ENCODE peak calls at places on chromosomes 12 and 14, in six cellular contexts. D is lower leg skin, U is AG10803, V is endothelial cell of umbilical vein, A is gastrocnemius medialis, I is GM12864. H is an unnamed sample.

GRCh38 chr12:49868952-49869815 is 26.3 kb upstream of the BCDIN3D start:
- DNase-seq in D (peak), U (peak), V (peak), A (peak), I (no peak), H (peak)

GRCh38 chr14:26867171-26867757 is 269.4 kb upstream of the NOVA1 start:
- DNase-seq in D (no peak), U (no peak), V (no peak), A (peak), I (no peak), H (peak)

GRCh38 chr14:45133683-45134050 is 614 bp downstream of the FKBP3 start:
- DNase-seq in D (no peak), U (no peak), V (no peak), A (no peak), I (no peak), H (peak)

GRCh38 chr12:64184216-64184615 is 37.9 kb downstream of the KICS2 start:
- DNase-seq in D (no peak), U (no peak), V (no peak), A (no peak), I (no peak), H (no peak)

GRCh38 chr14:91255026-91255695 is 10.7 kb upstream of the GPR68 start:
- DNase-seq in D (no peak), U (peak), V (no peak), A (no peak), I (no peak), H (no peak)

GRCh38 chr12:51855586-51856428 is 7.3 kb upstream of the FIGNL2 start:
- DNase-seq in D (no peak), U (peak), V (peak), A (no peak), I (no peak), H (no peak)

GRCh38 chr12:23893611-23894010 is 55.9 kb downstream of the SOX5 start:
- DNase-seq in D (no peak), U (no peak), V (no peak), A (no peak), I (no peak), H (no peak)

GRCh38 chr14:92693998-92694780 is 54.2 kb downstream of the LGMN start:
- DNase-seq in D (no peak), U (no peak), V (no peak), A (no peak), I (no peak), H (no peak)

GRCh38 chr12:129901256-129901655 is 2.6 kb downstream of the TMEM132D start:
- DNase-seq in D (no peak), U (peak), V (no peak), A (no peak), I (no peak), H (peak)

GRCh38 chr12:52360663-52361271 is 6.5 kb downstream of the KRT85 start:
- DNase-seq in D (peak), U (no peak), V (no peak), A (no peak), I (no peak), H (no peak)

GRCh38 chr12:47082963-47083621 is 3.3 kb upstream of the AMIGO2 start:
- DNase-seq in D (no peak), U (peak), V (no peak), A (no peak), I (no peak), H (peak)

GRCh38 chr12:76896274-76896673 is 17.5 kb upstream of the CSRP2 start:
- DNase-seq in D (no peak), U (no peak), V (no peak), A (no peak), I (no peak), H (no peak)

GRCh38 chr12:112131686-112132085 is 6.3 kb downstream of the TRAFD1 start:
- DNase-seq in D (no peak), U (peak), V (no peak), A (no peak), I (no peak), H (no peak)

GRCh38 chr14:68774771-68775613 is 17.9 kb downstream of the ZFP36L1 start:
- DNase-seq in D (peak), U (peak), V (no peak), A (peak), I (no peak), H (no peak)

GRCh38 chr14:52873694-52874093 is 77.2 kb downstream of the FERMT2 start:
- DNase-seq in D (no peak), U (peak), V (no peak), A (peak), I (no peak), H (no peak)

GRCh38 chr14:20623798-20624197 is 17.7 kb downstream of the OR6S1 start:
- DNase-seq in D (no peak), U (no peak), V (no peak), A (no peak), I (no peak), H (no peak)

GRCh38 chr12:114733919-114734318 is 49.9 kb upstream of the TBX3 start:
- DNase-seq in D (no peak), U (no peak), V (no peak), A (no peak), I (no peak), H (no peak)

GRCh38 chr12:115752913-115753726 is 524.4 kb downstream of the MED13L start:
- DNase-seq in D (no peak), U (peak), V (peak), A (peak), I (no peak), H (peak)

GRCh38 chr14:72401632-72402428 is 469.6 kb downstream of the RGS6 start:
- DNase-seq in D (no peak), U (no peak), V (no peak), A (no peak), I (no peak), H (peak)

GRCh38 chr12:124286414-124286813 is 8.5 kb upstream of the RFLNA start:
- DNase-seq in D (no peak), U (no peak), V (peak), A (no peak), I (no peak), H (peak)

GRCh38 chr12:69935651-69936100 is 110.6 kb downstream of the MYRFL start:
- DNase-seq in D (no peak), U (no peak), V (no peak), A (no peak), I (no peak), H (no peak)

GRCh38 chr14:22159049-22159448 is 430.0 kb downstream of the DAD1 start:
- DNase-seq in D (no peak), U (no peak), V (no peak), A (no peak), I (no peak), H (no peak)

GRCh38 chr12:131606218-131606899 is 104.5 kb upstream of the SFSWAP start:
- DNase-seq in D (no peak), U (no peak), V (no peak), A (no peak), I (no peak), H (no peak)

GRCh38 chr14:48955857-48956256 is 630.3 kb downstream of the RPS29 start:
- DNase-seq in D (no peak), U (no peak), V (no peak), A (no peak), I (no peak), H (no peak)

GRCh38 chr14:102922490-102923200 is at the start of gene AMN:
- DNase-seq in D (no peak), U (no peak), V (no peak), A (no peak), I (no peak), H (no peak)

GRCh38 chr14:68458840-68459469 is 333.9 kb downstream of the ZFP36L1 start:
- DNase-seq in D (no peak), U (peak), V (peak), A (peak), I (no peak), H (peak)

GRCh38 chr12:17334784-17335183 is 728.8 kb upstream of the LMO3 start:
- DNase-seq in D (no peak), U (no peak), V (no peak), A (no peak), I (no peak), H (no peak)

GRCh38 chr14:44662250-44662891 is 155.3 kb upstream of the FSCB start:
- DNase-seq in D (no peak), U (no peak), V (no peak), A (no peak), I (no peak), H (no peak)

GRCh38 chr12:31033681-31034080 is 40.0 kb upstream of the DDX11 start:
- DNase-seq in D (peak), U (peak), V (no peak), A (no peak), I (no peak), H (peak)

GRCh38 chr12:31369712-31370521 is 44.0 kb upstream of the SINHCAF start:
- DNase-seq in D (no peak), U (peak), V (peak), A (peak), I (no peak), H (peak)

GRCh38 chr14:57486767-57487379 is 6.8 kb downstream of the CCDC198 start:
- DNase-seq in D (no peak), U (peak), V (peak), A (no peak), I (no peak), H (peak)

GRCh38 chr12:21906919-21907642 is 34.1 kb downstream of the ABCC9 start:
- DNase-seq in D (no peak), U (peak), V (no peak), A (no peak), I (no peak), H (peak)

GRCh38 chr12:106301241-106301610 is 1.3 kb upstream of the TCP11L2 start:
- DNase-seq in D (no peak), U (peak), V (no peak), A (no peak), I (no peak), H (peak)

GRCh38 chr12:104648746-104649145 is 192.0 kb downstream of the CHST11 start:
- DNase-seq in D (no peak), U (no peak), V (peak), A (no peak), I (no peak), H (no peak)

GRCh38 chr12:12275874-12276273 is 9.0 kb upstream of the LRP6 start:
- DNase-seq in D (no peak), U (no peak), V (no peak), A (no peak), I (no peak), H (no peak)

GRCh38 chr14:20493634-20494033 is 11.7 kb upstream of the RNASE10 start:
- DNase-seq in D (no peak), U (no peak), V (no peak), A (no peak), I (no peak), H (no peak)

GRCh38 chr14:87049886-87050820 is 942.8 kb downstream of the GALC start:
- DNase-seq in D (no peak), U (peak), V (no peak), A (no peak), I (no peak), H (peak)

GRCh38 chr12:93441111-93441616 is 583 bp downstream of the UBE2N start:
- DNase-seq in D (peak), U (no peak), V (peak), A (no peak), I (no peak), H (no peak)

GRCh38 chr12:5442251-5443006 is 10.5 kb downstream of the NTF3 start:
- DNase-seq in D (no peak), U (peak), V (peak), A (peak), I (no peak), H (peak)

GRCh38 chr12:5451251-5451650 is 19.3 kb downstream of the NTF3 start:
- DNase-seq in D (no peak), U (no peak), V (no peak), A (no peak), I (no peak), H (no peak)

GRCh38 chr12:5444520-5444919 is 12.6 kb downstream of the NTF3 start:
- DNase-seq in D (no peak), U (no peak), V (no peak), A (no peak), I (no peak), H (no peak)

GRCh38 chr12:5452569-5452968 is 20.7 kb downstream of the NTF3 start:
- DNase-seq in D (no peak), U (no peak), V (no peak), A (no peak), I (no peak), H (no peak)

DNA sequence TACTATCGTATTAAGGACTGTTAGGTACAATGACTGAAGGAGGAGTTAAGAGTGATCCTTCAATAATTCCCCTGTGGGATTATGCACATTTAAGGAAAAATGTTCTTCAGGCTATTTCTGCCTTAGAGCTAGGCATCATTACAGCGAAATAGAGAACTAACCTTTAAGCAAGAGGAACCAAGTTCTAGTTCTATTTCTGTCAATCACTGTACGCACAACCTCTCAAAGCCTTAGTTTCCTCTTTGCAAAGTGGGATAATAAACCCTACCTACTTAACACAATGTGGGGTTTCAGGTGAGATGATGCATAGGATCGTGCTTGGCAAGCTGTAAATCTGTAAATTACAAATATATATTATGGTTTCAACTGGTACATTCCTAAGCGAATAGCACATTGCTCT is 15.4 kb downstream of the NTF3 start:
- DNase-seq in D (no peak), U (no peak), V (no peak), A (no peak), I (no peak), H (no peak)
- H3K4me3 ChIP-seq in D (no peak), U (no peak), V (no peak), A (no peak), I (no peak), H (no peak)

GRCh38 chr12:90954428-90954827 is 548 bp downstream of the CCER1 start:
- DNase-seq in D (no peak), U (no peak), V (no peak), A (no peak), I (no peak), H (no peak)

GRCh38 chr12:90951418-90952110 is 3.4 kb downstream of the CCER1 start:
- DNase-seq in D (no peak), U (no peak), V (no peak), A (no peak), I (no peak), H (no peak)

GRCh38 chr12:90954921-90955320 is at the start of gene CCER1:
- DNase-seq in D (no peak), U (no peak), V (no peak), A (no peak), I (no peak), H (no peak)

GRCh38 chr12:90958995-90959394 is 4.0 kb upstream of the CCER1 start:
- DNase-seq in D (no peak), U (peak), V (peak), A (no peak), I (no peak), H (no peak)

DNA sequence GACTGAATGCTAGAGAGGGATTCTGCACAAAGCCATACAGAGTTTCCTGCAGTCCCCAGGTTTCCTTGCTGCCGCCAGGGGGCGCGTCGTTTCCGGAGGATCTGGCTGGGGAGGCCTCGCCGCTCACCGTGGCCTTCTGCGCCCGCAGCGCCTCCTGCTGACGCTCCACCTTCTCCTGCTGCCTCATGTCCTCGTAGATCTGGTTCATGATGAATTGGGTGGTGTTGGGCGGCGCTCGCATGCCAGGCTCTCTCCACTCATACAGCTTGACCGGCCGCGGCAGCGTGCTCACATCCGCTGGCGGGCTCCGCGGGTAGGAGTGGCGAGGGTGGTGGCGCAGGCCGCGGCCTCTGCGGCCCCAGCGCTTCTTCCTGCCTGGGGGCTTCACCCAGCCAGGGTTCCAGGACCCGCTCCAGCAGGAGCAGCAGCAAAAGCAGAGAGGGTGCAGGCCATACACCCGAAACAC is 987 bp downstream of the CCER1 start:
- DNase-seq in D (no peak), U (no peak), V (no peak), A (no peak), I (no peak), H (no peak)
- H3K4me3 ChIP-seq in D (no peak), U (no peak), V (no peak), A (no peak), I (no peak), H (no peak)

GRCh38 chr12:57063991-57064725 is 14.2 kb upstream of the MYO1A start:
- DNase-seq in D (no peak), U (no peak), V (no peak), A (no peak), I (no peak), H (no peak)
- H3K4me3 ChIP-seq in D (no peak), U (no peak), V (no peak), A (no peak), I (no peak), H (no peak)

DNA sequence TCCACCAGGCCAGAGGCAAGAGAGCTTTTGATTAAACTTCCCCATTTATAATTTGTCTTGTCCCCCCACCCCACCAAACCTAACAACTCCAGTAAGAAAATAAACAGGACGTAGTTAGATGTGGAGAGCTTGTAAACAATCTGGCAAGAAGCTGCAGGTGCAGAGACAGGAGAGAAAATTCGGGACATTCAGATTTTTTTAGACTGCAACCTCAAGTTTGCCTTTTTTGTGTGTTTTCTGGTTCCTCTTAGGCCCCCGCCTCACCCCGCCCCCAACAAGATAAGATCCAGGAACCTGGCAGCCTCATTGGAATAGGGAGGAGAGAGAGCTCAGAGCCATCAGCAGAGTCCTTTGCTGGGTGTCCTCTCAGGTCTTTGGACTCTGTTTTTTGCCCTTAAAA is 2.8 kb downstream of the HOXC10 start:
- DNase-seq in D (no peak), U (no peak), V (no peak), A (no peak), I (no peak), H (no peak)
- H3K4me3 ChIP-seq in D (no peak), U (peak), V (no peak), A (no peak), I (no peak), H (no peak)